ENCODE peak calls at places on chromosomes 4 and X, in five cellular contexts. One of them, this sample, is unnamed.

GRCh38 chr4:5976921-5977320 is 41.3 kb downstream of the C4orf50 start:
- DNase-seq in CD4-positive, alpha-beta T cell: no peak
- DNase-seq in left lung: no peak
- DNase-seq in ovary: no peak
- DNase-seq in OCI-LY7: no peak
- DNase-seq in this sample: no peak

GRCh38 chr4:8765631-8766590 is 105.7 kb downstream of the HMX1 start:
- DNase-seq in CD4-positive, alpha-beta T cell: no peak
- DNase-seq in left lung: peak
- DNase-seq in ovary: no peak
- DNase-seq in OCI-LY7: no peak
- DNase-seq in this sample: no peak

GRCh38 chr4:27338530-27338929 is 477.9 kb downstream of the STIM2 start:
- DNase-seq in CD4-positive, alpha-beta T cell: no peak
- DNase-seq in left lung: no peak
- DNase-seq in ovary: no peak
- DNase-seq in OCI-LY7: no peak
- DNase-seq in this sample: no peak

GRCh38 chr4:139633661-139634060 is 32.0 kb upstream of the MGST2 start:
- DNase-seq in CD4-positive, alpha-beta T cell: no peak
- DNase-seq in left lung: no peak
- DNase-seq in ovary: no peak
- DNase-seq in OCI-LY7: no peak
- DNase-seq in this sample: no peak

GRCh38 chr4:54363037-54363436 is 133.9 kb downstream of the PDGFRA start:
- DNase-seq in CD4-positive, alpha-beta T cell: no peak
- DNase-seq in left lung: no peak
- DNase-seq in ovary: no peak
- DNase-seq in OCI-LY7: no peak
- DNase-seq in this sample: no peak

GRCh38 chr4:21380861-21381260 is 567.7 kb downstream of the KCNIP4 start:
- DNase-seq in CD4-positive, alpha-beta T cell: no peak
- DNase-seq in left lung: no peak
- DNase-seq in ovary: no peak
- DNase-seq in OCI-LY7: no peak
- DNase-seq in this sample: no peak

GRCh38 chr4:8747467-8747841 is 124.2 kb downstream of the HMX1 start:
- DNase-seq in CD4-positive, alpha-beta T cell: no peak
- DNase-seq in left lung: no peak
- DNase-seq in ovary: no peak
- DNase-seq in OCI-LY7: no peak
- DNase-seq in this sample: no peak

GRCh38 chrX:136166221-136166855 is 19.0 kb downstream of the FHL1 start:
- DNase-seq in CD4-positive, alpha-beta T cell: no peak
- DNase-seq in left lung: no peak
- DNase-seq in ovary: no peak
- DNase-seq in OCI-LY7: peak
- DNase-seq in this sample: no peak

GRCh38 chr4:48243897-48244296 is 25.7 kb downstream of the TEC start:
- DNase-seq in CD4-positive, alpha-beta T cell: no peak
- DNase-seq in left lung: no peak
- DNase-seq in ovary: no peak
- DNase-seq in OCI-LY7: no peak
- DNase-seq in this sample: no peak

GRCh38 chrX:15930585-15930984 is 76.0 kb upstream of the AP1S2 start:
- DNase-seq in CD4-positive, alpha-beta T cell: no peak
- DNase-seq in left lung: no peak
- DNase-seq in ovary: no peak
- DNase-seq in OCI-LY7: peak
- DNase-seq in this sample: peak
- TF ChIP-seq CTCF in CD4-positive, alpha-beta T cell: no peak
- TF ChIP-seq CTCF in left lung: no peak
- TF ChIP-seq CTCF in ovary: no peak
- TF ChIP-seq CTCF in OCI-LY7: peak
- TF ChIP-seq CTCF in this sample: peak

DNA sequence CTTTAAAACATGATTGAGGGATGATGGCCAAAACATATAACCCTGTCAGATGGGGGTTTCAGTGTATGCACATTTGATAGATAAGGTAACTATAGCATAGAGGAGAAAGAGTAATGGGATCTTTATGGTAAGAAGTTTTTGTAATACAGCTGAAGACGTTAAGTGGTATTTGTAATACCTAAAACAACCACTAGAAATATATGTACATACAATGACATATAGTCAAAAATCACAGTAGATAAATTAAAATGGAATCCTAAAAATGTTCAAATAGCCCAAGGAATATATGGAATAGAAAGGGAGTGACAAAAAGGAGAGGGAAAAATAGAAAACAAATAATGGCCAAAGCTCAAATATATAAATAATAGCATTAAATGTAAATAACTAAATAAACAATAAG is 371.3 kb upstream of the FSTL5 start:
- DNase-seq in CD4-positive, alpha-beta T cell: no peak
- DNase-seq in left lung: no peak
- DNase-seq in ovary: no peak
- DNase-seq in OCI-LY7: no peak
- DNase-seq in this sample: no peak
- TF ChIP-seq CTCF in CD4-positive, alpha-beta T cell: no peak
- TF ChIP-seq CTCF in left lung: no peak
- TF ChIP-seq CTCF in ovary: no peak
- TF ChIP-seq CTCF in OCI-LY7: peak
- TF ChIP-seq CTCF in this sample: no peak

DNA sequence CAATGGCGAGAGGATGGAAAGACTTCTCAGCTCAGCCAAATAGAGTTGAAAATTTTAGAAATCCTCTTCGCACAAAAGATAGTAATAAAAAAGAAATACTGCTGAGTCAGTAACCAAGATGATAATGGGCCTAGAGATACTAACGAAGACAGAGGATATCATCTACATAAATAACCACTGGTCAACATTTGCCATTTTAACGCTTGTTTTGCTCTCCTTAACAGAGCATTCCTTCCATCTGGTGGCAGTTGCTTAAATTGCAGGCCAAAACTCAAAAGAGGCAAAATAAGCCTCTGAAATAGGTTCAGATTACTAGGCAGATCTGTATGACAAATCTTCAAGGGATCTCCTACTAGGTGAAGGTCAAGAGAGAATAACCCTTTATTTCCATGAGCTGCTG is 51.7 kb upstream of the MCF2 start:
- DNase-seq in CD4-positive, alpha-beta T cell: no peak
- DNase-seq in left lung: no peak
- DNase-seq in ovary: no peak
- DNase-seq in OCI-LY7: peak
- DNase-seq in this sample: no peak
- TF ChIP-seq CTCF in CD4-positive, alpha-beta T cell: no peak
- TF ChIP-seq CTCF in left lung: no peak
- TF ChIP-seq CTCF in ovary: no peak
- TF ChIP-seq CTCF in OCI-LY7: peak
- TF ChIP-seq CTCF in this sample: peak

GRCh38 chr4:144421056-144421455 is 224.9 kb upstream of the HHIP start:
- DNase-seq in CD4-positive, alpha-beta T cell: no peak
- DNase-seq in left lung: no peak
- DNase-seq in ovary: no peak
- DNase-seq in OCI-LY7: no peak
- DNase-seq in this sample: no peak

GRCh38 chr4:144423930-144424329 is 222.0 kb upstream of the HHIP start:
- DNase-seq in CD4-positive, alpha-beta T cell: no peak
- DNase-seq in left lung: no peak
- DNase-seq in ovary: no peak
- DNase-seq in OCI-LY7: no peak
- DNase-seq in this sample: no peak

GRCh38 chr4:144421839-144422565 is 224.0 kb upstream of the HHIP start:
- DNase-seq in CD4-positive, alpha-beta T cell: no peak
- DNase-seq in left lung: no peak
- DNase-seq in ovary: no peak
- DNase-seq in OCI-LY7: no peak
- DNase-seq in this sample: no peak
- TF ChIP-seq CTCF in CD4-positive, alpha-beta T cell: no peak
- TF ChIP-seq CTCF in left lung: no peak
- TF ChIP-seq CTCF in ovary: no peak
- TF ChIP-seq CTCF in OCI-LY7: no peak
- TF ChIP-seq CTCF in this sample: no peak

GRCh38 chrX:120125444-120125843 is 9.7 kb upstream of the RHOXF1 start:
- DNase-seq in CD4-positive, alpha-beta T cell: no peak
- DNase-seq in left lung: no peak
- DNase-seq in ovary: peak
- DNase-seq in OCI-LY7: no peak
- DNase-seq in this sample: no peak

GRCh38 chrX:120115438-120115963 is at the start of gene RHOXF1:
- DNase-seq in CD4-positive, alpha-beta T cell: no peak
- DNase-seq in left lung: peak
- DNase-seq in ovary: no peak
- DNase-seq in OCI-LY7: no peak
- DNase-seq in this sample: no peak

DNA sequence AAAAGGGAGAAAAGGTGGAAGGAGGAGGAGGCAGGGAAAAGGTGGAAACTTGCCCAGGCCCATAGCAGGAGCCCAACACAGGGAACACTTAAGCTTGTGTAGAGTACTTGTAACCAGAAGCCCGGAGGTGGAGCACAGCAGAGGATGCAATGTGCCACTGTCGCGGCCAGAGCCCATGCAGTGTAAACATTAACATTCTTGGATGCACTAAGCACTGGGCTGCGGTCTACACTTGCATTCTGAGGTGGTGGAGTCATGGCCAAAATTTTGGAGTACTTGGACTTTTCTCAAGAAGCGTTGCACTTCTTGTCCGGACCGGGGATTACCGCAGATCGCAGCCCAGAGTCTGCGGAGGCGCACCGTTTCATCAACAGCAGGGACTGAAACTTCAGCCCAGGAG is 4.5 kb upstream of the RHOXF1 start:
- DNase-seq in CD4-positive, alpha-beta T cell: no peak
- DNase-seq in left lung: peak
- DNase-seq in ovary: no peak
- DNase-seq in OCI-LY7: no peak
- DNase-seq in this sample: no peak
- TF ChIP-seq CTCF in CD4-positive, alpha-beta T cell: no peak
- TF ChIP-seq CTCF in left lung: no peak
- TF ChIP-seq CTCF in ovary: no peak
- TF ChIP-seq CTCF in OCI-LY7: no peak
- TF ChIP-seq CTCF in this sample: no peak

GRCh38 chrX:23621621-23622265 is 45.5 kb upstream of the PRDX4 start:
- DNase-seq in CD4-positive, alpha-beta T cell: no peak
- DNase-seq in left lung: no peak
- DNase-seq in ovary: no peak
- DNase-seq in OCI-LY7: no peak
- DNase-seq in this sample: no peak

GRCh38 chrX:23612846-23613245 is 54.4 kb upstream of the PRDX4 start:
- DNase-seq in CD4-positive, alpha-beta T cell: no peak
- DNase-seq in left lung: no peak
- DNase-seq in ovary: no peak
- DNase-seq in OCI-LY7: no peak
- DNase-seq in this sample: no peak

GRCh38 chrX:23610491-23610890 is 56.8 kb upstream of the PRDX4 start:
- DNase-seq in CD4-positive, alpha-beta T cell: no peak
- DNase-seq in left lung: no peak
- DNase-seq in ovary: no peak
- DNase-seq in OCI-LY7: no peak
- DNase-seq in this sample: no peak

GRCh38 chrX:23616361-23616760 is 50.9 kb upstream of the PRDX4 start:
- DNase-seq in CD4-positive, alpha-beta T cell: no peak
- DNase-seq in left lung: no peak
- DNase-seq in ovary: no peak
- DNase-seq in OCI-LY7: peak
- DNase-seq in this sample: peak
- TF ChIP-seq CTCF in CD4-positive, alpha-beta T cell: peak
- TF ChIP-seq CTCF in left lung: peak
- TF ChIP-seq CTCF in ovary: no peak
- TF ChIP-seq CTCF in OCI-LY7: peak
- TF ChIP-seq CTCF in this sample: peak